ENCODE peak calls at places on chromosome 9, in four cellular contexts. S, K, J and A are unnamed samples.
A peak's percentile ranks its signal among the peaks of the same experiment; 100 is the strongest.

GRCh38 chr9:114280636-114281315 is 42.1 kb upstream of the ORM1 start:
- DNase-seq in J (no peak), S (no peak), K (no peak), A (peak; percentile 58)

GRCh38 chr9:137129456-137130175 is 9.3 kb upstream of the GRIN1 start:
- DNase-seq in K (peak; percentile 94), S (peak; percentile 86), J (peak; percentile 85), A (peak; percentile 91)

GRCh38 chr9:89440548-89440947 is 57.4 kb downstream of the SEMA4D start:
- DNase-seq in J (no peak), K (no peak), S (no peak), A (peak; percentile 50)

GRCh38 chr9:88874391-88874790 is 116.9 kb upstream of the S1PR3 start:
- DNase-seq in S (no peak), K (no peak), J (no peak), A (no peak)

GRCh38 chr9:115945009-115945431 is 208.6 kb upstream of the PAPPA start:
- DNase-seq in K (no peak), J (no peak), S (no peak), A (peak; percentile 72)

GRCh38 chr9:128636024-128636390 is 20.6 kb downstream of the DYNC2I2 start:
- DNase-seq in K (peak; percentile 80), J (no peak), S (no peak), A (no peak)

GRCh38 chr9:4799775-4800174 is 7.0 kb downstream of the RCL1 start:
- DNase-seq in J (no peak), S (no peak), K (no peak), A (no peak)

GRCh38 chr9:116365056-116365471 is 211.5 kb downstream of the PAPPA start:
- DNase-seq in J (peak; percentile 55), S (peak; percentile 41), K (peak; percentile 24), A (peak; percentile 59)

GRCh38 chr9:34612788-34613390 is 992 bp upstream of the RPP25L start:
- DNase-seq in K (peak; percentile 96), J (peak; percentile 71), S (peak; percentile 36), A (peak; percentile 67)

GRCh38 chr9:136533775-136534157 is 12.1 kb downstream of the NOTCH1 start:
- DNase-seq in J (no peak), S (no peak), K (no peak), A (no peak)

GRCh38 chr9:120439147-120439546 is 140.8 kb downstream of the CDK5RAP2 start:
- DNase-seq in S (no peak), K (peak; percentile 75), J (peak; percentile 6), A (peak; percentile 7)

GRCh38 chr9:129022037-129022436 is 6.1 kb downstream of the SH3GLB2 start:
- DNase-seq in S (no peak), J (no peak), K (no peak), A (no peak)

GRCh38 chr9:127754761-127755557 is 19.9 kb upstream of the TOR2A start:
- DNase-seq in J (no peak), K (peak; percentile 87), S (no peak), A (no peak)

GRCh38 chr9:34408173-34408572 is 31.5 kb upstream of the MYORG start:
- DNase-seq in J (no peak), K (no peak), S (no peak), A (no peak)

GRCh38 chr9:94065535-94065961 is 18.7 kb upstream of the PTPDC1 start:
- DNase-seq in K (peak; percentile 92), J (peak; percentile 68), S (peak; percentile 63), A (peak; percentile 86)

GRCh38 chr9:126471084-126471611 is 142.6 kb upstream of the LMX1B start:
- DNase-seq in K (no peak), J (no peak), S (peak; percentile 13), A (peak; percentile 92)

GRCh38 chr9:113154936-113155335 is 4.1 kb downstream of the SLC31A2 start:
- DNase-seq in J (no peak), K (no peak), S (no peak), A (peak; percentile 34)

GRCh38 chr9:93682155-93682968 is 106.0 kb downstream of the PHF2 start:
- DNase-seq in J (peak; percentile 40), K (peak; percentile 92), S (no peak), A (peak; percentile 48)

GRCh38 chr9:126474201-126474765 is 139.4 kb upstream of the LMX1B start:
- DNase-seq in K (no peak), S (peak; percentile 60), J (peak; percentile 49), A (peak; percentile 61)

GRCh38 chr9:88985616-88986015 is 5.7 kb upstream of the S1PR3 start:
- DNase-seq in K (no peak), S (no peak), J (no peak), A (no peak)

GRCh38 chr9:134644715-134645606 is 3.4 kb downstream of the COL5A1 start:
- DNase-seq in J (peak; percentile 99), S (peak; percentile 92), K (no peak), A (peak; percentile 99)

GRCh38 chr9:35335164-35335563 is 154.7 kb upstream of the RUSC2 start:
- DNase-seq in S (no peak), J (peak; percentile 28), K (no peak), A (peak; percentile 65)

GRCh38 chr9:132670359-132670815 is at the start of gene GTF3C4:
- DNase-seq in S (peak; percentile 53), K (peak; percentile 89), J (peak; percentile 66), A (peak; percentile 73)

GRCh38 chr9:14512942-14513341 is 180.3 kb downstream of the ZDHHC21 start:
- DNase-seq in J (no peak), K (no peak), S (no peak), A (no peak)

GRCh38 chr9:100028201-100028784 is 70.5 kb downstream of the ERP44 start:
- DNase-seq in J (peak; percentile 64), S (peak; percentile 37), K (peak; percentile 87), A (peak; percentile 72)

GRCh38 chr9:136396219-136396515 is 3.8 kb downstream of the SNAPC4 start:
- DNase-seq in K (no peak), S (no peak), J (no peak), A (no peak)

GRCh38 chr9:134192311-134192950 is 28.1 kb upstream of the RNU6ATAC start:
- DNase-seq in K (no peak), J (no peak), S (no peak), A (no peak)

GRCh38 chr9:9563817-9564216 is 1049.0 kb downstream of the PTPRD start:
- DNase-seq in S (no peak), K (no peak), J (no peak), A (no peak)

GRCh38 chr9:15837079-15837679 is 284.3 kb downstream of the CCDC171 start:
- DNase-seq in K (peak; percentile 80), J (peak; percentile 57), S (peak; percentile 10), A (peak; percentile 54)

GRCh38 chr9:93667006-93667405 is 90.6 kb downstream of the PHF2 start:
- DNase-seq in S (no peak), J (no peak), K (no peak), A (no peak)

GRCh38 chr9:2570615-2571479 is 50.7 kb upstream of the VLDLR start:
- DNase-seq in K (no peak), J (peak; percentile 68), S (no peak), A (peak; percentile 48)

GRCh38 chr9:102587231-102587630 is 407.9 kb upstream of the CYLC2 start:
- DNase-seq in J (no peak), S (no peak), K (no peak), A (no peak)

GRCh38 chr9:124212381-124213050 is 45.2 kb upstream of the NEK6 start:
- DNase-seq in J (peak; percentile 71), K (no peak), S (peak; percentile 28), A (peak; percentile 40)

GRCh38 chr9:1979815-1980367 is 35.3 kb upstream of the SMARCA2 start:
- DNase-seq in S (no peak), K (no peak), J (peak; percentile 81), A (peak; percentile 99)

GRCh38 chr9:128419061-128419925 is 1.4 kb upstream of the CERCAM start:
- DNase-seq in K (no peak), J (no peak), S (no peak), A (peak; percentile 45)

GRCh38 chr9:86256653-86257052 is 2.8 kb downstream of the C9orf153 start:
- DNase-seq in S (no peak), J (no peak), K (no peak), A (no peak)

GRCh38 chr9:117645245-117645636 is 59.0 kb upstream of the TLR4 start:
- DNase-seq in K (no peak), J (no peak), S (no peak), A (peak; percentile 2)

GRCh38 chr9:15206949-15207696 is 99.9 kb downstream of the TTC39B start:
- DNase-seq in S (no peak), J (no peak), K (no peak), A (no peak)

GRCh38 chr9:111615928-111616327 is 15.2 kb upstream of the DNAJC25 start:
- DNase-seq in J (no peak), K (no peak), S (no peak), A (peak; percentile 36)

GRCh38 chr9:8361364-8361763 is 561.8 kb upstream of the DMAC1 start:
- DNase-seq in S (no peak), K (no peak), J (no peak), A (no peak)